ENCODE peak calls at places on chromosomes 5 and 9, in nine cellular contexts. F is CD8-positive, alpha-beta T cell; R is AG10803; T is HL-60; U is astrocyte of the spinal cord; Z is hepatocyte; G is brain microvascular endothelial cell; D is mucosa of descending colon; C is astrocyte of the cerebellum. O is an unnamed sample.

GRCh38 chr5:142644640-142645361 is 41.1 kb downstream of the FGF1 start:
- DNase-seq in T (no peak), R (peak; percentile 100), D (no peak), G (peak; percentile 97), U (peak; percentile 98), F (no peak), Z (peak; percentile 80), C (peak; percentile 96), O (peak; percentile 88)

GRCh38 chr5:157252741-157253465 is 13.0 kb upstream of the CYFIP2 start:
- DNase-seq in U (peak; percentile 24), G (peak; percentile 44), C (no peak), T (no peak), Z (no peak), F (peak; percentile 81), R (peak; percentile 46), D (no peak), O (no peak)

GRCh38 chr9:127878652-127879377 is 1.3 kb upstream of the AK1 start:
- DNase-seq in U (no peak), G (no peak), T (no peak), C (no peak), D (no peak), Z (no peak), F (no peak), R (no peak), O (no peak)

GRCh38 chr9:125446581-125447094 is 185.0 kb downstream of the GAPVD1 start:
- DNase-seq in T (no peak), R (no peak), U (no peak), G (no peak), Z (no peak), C (no peak), D (no peak), F (no peak), O (no peak)

GRCh38 chr5:74288448-74289109 is 351.9 kb downstream of the ENC1 start:
- DNase-seq in T (no peak), D (no peak), Z (no peak), C (no peak), U (peak; percentile 62), F (no peak), R (peak; percentile 32), G (peak; percentile 36), O (no peak)

GRCh38 chr5:32387176-32387575 is 57.4 kb downstream of the ZFR start:
- DNase-seq in F (no peak), D (no peak), T (no peak), G (no peak), C (no peak), R (peak; percentile 31), U (no peak), Z (no peak), O (no peak)

GRCh38 chr5:58739051-58739450 is 156.2 kb downstream of the RAB3C start:
- DNase-seq in Z (no peak), G (no peak), C (no peak), U (no peak), F (no peak), T (no peak), D (no peak), R (no peak), O (no peak)

GRCh38 chr9:131676431-131676972 is 63.4 kb downstream of the RAPGEF1 start:
- DNase-seq in G (no peak), C (no peak), R (peak; percentile 20), F (peak; percentile 73), D (no peak), T (no peak), Z (no peak), U (peak; percentile 15), O (no peak)

GRCh38 chr5:58999804-59000595 is 417.1 kb downstream of the RAB3C start:
- DNase-seq in Z (no peak), C (no peak), G (no peak), R (no peak), D (no peak), T (no peak), F (no peak), U (no peak), O (no peak)

GRCh38 chr5:76601470-76601869 is 21.7 kb downstream of the F2RL2 start:
- DNase-seq in R (peak; percentile 72), D (no peak), Z (peak; percentile 77), T (no peak), C (peak; percentile 72), U (peak; percentile 73), G (peak; percentile 72), F (no peak), O (peak; percentile 32)

GRCh38 chr9:86445636-86446035 is 91.4 kb upstream of the TUT7 start:
- DNase-seq in G (no peak), Z (no peak), F (no peak), R (peak; percentile 72), T (no peak), C (no peak), D (no peak), U (peak; percentile 14), O (no peak)

GRCh38 chr9:12856608-12857007 is 81.8 kb downstream of the LURAP1L start:
- DNase-seq in R (no peak), C (no peak), D (no peak), F (no peak), T (no peak), U (no peak), G (no peak), Z (no peak), O (no peak)

DNA sequence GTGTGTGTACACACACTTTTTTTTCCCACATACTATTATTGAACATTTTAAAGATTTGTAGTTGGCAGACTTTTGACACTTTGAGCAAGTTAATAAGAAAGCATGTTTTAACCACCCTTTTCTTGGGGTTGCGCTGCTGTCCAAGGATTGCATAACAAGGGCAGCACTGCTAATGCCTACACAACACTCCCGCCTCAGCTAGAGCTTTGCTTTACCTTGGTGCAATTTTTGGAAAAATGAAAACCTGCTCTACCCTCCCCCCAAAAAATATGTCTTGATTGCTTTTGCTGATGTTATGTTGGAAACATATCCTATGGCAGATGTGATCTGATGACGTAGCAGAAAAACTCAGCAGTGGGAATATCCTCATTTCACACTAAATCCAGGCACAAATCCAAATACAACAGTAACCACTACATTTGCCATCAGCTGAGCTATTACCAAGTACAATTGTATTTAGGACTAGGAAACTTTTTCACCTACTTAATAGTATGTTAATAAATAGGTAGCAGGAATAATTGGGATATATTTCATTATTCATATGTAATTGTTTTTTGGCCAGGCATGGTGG is 51.6 kb downstream of the UBE2R2 start:
- DNase-seq in R (peak; percentile 67), G (peak; percentile 51), U (peak; percentile 82), D (no peak), Z (no peak), C (peak; percentile 76), F (no peak), T (no peak), O (peak; percentile 30)
- H3K4me3 ChIP-seq in R (peak overlapping the region; percentile 12), G (no peak overlapping the region), U (no peak overlapping the region), D (no peak overlapping the region), Z (no peak overlapping the region), C (no peak overlapping the region), F (no peak overlapping the region), T (no peak overlapping the region), O (no peak overlapping the region)

DNA sequence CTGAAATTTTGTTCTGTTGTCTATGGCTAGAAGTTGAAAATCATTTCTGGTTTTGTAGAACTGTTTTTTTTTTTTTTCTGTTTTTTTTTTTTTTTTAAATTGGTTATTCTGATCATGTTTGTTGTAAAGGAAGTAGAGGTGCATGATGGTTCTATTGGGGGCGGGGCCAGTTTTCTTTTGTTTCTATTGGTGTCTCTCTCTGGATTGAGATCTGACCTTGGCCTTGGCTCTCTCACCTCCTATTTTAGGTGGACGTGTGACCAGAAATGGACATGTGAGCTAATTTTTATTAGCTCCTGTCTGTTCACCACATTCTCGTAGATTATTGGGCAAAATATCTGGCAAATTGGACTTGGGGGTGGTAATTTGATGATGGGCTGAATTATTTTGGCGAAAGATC is 3.2 kb downstream of the ZNF618 start:
- DNase-seq in C (no peak), U (no peak), Z (no peak), F (no peak), D (no peak), R (no peak), G (no peak), T (no peak), O (no peak)
- H3K4me3 ChIP-seq in C (no peak overlapping the region), U (no peak overlapping the region), Z (no peak overlapping the region), F (no peak overlapping the region), D (no peak overlapping the region), R (no peak overlapping the region), G (no peak overlapping the region), T (no peak overlapping the region), O (no peak overlapping the region)

GRCh38 chr9:68978054-68978453 is 35.9 kb downstream of the PRKACG start:
- DNase-seq in G (no peak), Z (no peak), F (no peak), R (no peak), C (no peak), D (no peak), U (no peak), T (peak; percentile 46), O (no peak)

GRCh38 chr9:68979538-68980314 is 34.2 kb downstream of the PRKACG start:
- DNase-seq in U (no peak), F (no peak), R (no peak), D (peak; percentile 49), G (no peak), T (no peak), C (no peak), Z (no peak), O (no peak)

GRCh38 chr9:68981825-68982224 is 32.1 kb downstream of the PRKACG start:
- DNase-seq in Z (no peak), U (no peak), C (no peak), D (no peak), R (no peak), G (no peak), F (no peak), T (no peak), O (peak; percentile 89)

GRCh38 chr9:68978501-68978900 is 35.4 kb downstream of the PRKACG start:
- DNase-seq in Z (no peak), T (no peak), U (no peak), C (no peak), G (no peak), R (no peak), F (no peak), D (no peak), O (no peak)

DNA sequence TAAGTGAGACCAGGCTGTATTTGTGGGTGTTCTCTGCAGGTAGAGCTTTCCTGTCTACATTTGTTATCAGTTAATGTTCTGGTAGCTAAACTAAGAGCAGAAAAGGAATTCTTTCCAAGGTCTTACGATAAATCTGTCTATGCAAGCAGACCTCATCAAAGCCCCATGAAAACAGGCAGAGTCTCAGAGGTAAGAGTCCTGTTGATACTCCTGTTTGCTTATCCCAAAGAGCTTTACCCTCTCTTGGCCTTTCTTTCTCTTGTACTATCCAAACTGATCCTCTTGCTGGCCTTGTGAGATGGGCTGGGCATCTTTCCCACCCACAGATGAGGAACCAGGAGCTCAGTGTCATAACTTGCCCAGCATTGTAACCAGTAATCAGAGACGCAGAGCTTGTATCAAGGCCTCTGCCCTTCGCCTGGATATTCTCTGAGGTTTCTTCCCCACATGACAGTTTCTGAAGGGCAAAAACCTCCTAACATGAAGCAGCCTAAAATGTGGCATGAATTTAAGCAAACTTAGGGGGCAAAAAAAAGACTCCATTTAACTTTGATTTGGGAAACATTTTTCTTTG is 33.5 kb downstream of the PRKACG start:
- DNase-seq in Z (no peak), R (no peak), D (no peak), F (no peak), T (no peak), G (no peak), U (no peak), C (no peak), O (no peak)
- H3K4me3 ChIP-seq in Z (no peak overlapping the region), R (no peak overlapping the region), D (no peak overlapping the region), F (no peak overlapping the region), T (no peak overlapping the region), G (no peak overlapping the region), U (no peak overlapping the region), C (no peak overlapping the region), O (no peak overlapping the region)

DNA sequence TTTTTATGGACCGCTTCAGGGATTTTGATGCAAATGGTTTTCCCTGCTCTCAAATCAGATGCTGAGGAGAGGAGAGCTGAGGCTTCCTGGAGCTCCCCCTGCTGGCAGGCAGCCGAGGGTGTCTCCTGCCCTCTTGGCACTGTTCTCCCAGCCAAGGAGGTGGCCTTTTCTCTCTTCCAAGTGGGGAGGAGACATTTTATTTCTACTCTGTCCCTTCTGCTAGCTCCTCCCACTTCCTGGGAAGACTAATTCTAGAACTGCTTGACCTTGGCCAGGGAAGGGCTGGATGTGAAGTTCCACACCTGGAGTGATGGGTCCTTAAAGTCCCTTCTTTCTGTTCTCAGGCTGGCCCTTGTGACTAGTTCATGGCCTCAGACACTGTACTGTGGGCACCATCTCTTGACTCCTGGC is 31.8 kb downstream of the PTPA start:
- DNase-seq in D (peak; percentile 88), Z (peak; percentile 89), F (peak; percentile 65), G (peak; percentile 93), C (peak; percentile 87), U (peak; percentile 93), T (no peak), R (peak; percentile 93), O (peak; percentile 66)
- H3K4me3 ChIP-seq in D (no peak overlapping the region), Z (no peak overlapping the region), F (no peak overlapping the region), G (no peak overlapping the region), C (peak overlapping the region; percentile 14), U (peak overlapping the region; percentile 25), T (no peak overlapping the region), R (peak overlapping the region; percentile 35), O (no peak overlapping the region)